ENCODE peak calls at places on chromosomes 1 and 21, in five cellular contexts. X is MCF 10A, Q is left ventricle myocardium superior, U is iris pigment epithelial cell, F is HL-60. Y is an unnamed sample.

GRCh38 chr1:26281971-26282693 is 2.2 kb downstream of the SH3BGRL3 start:
- DNase-seq in X (no peak), Q (peak), U (peak), F (no peak), Y (peak)

GRCh38 chr21:34865922-34866271 is 183.2 kb downstream of the RUNX1 start:
- DNase-seq in X (peak), Q (no peak), U (no peak), F (peak), Y (no peak)

GRCh38 chr1:171879556-171879955 is 38.3 kb downstream of the DNM3 start:
- DNase-seq in X (no peak), Q (no peak), U (no peak), F (no peak), Y (no peak)

GRCh38 chr1:207321790-207322530 is 482 bp downstream of the CD55 start:
- DNase-seq in X (peak), Q (no peak), U (no peak), F (no peak), Y (no peak)

GRCh38 chr1:18776777-18777176 is 82.7 kb downstream of the TAS1R2 start:
- DNase-seq in X (no peak), Q (no peak), U (no peak), F (no peak), Y (no peak)

GRCh38 chr1:108590947-108591346 is 31.0 kb downstream of the EEIG2 start:
- DNase-seq in X (peak), Q (no peak), U (peak), F (peak), Y (no peak)

GRCh38 chr1:166479052-166479631 is 312.3 kb upstream of the FAM78B start:
- DNase-seq in X (peak), Q (peak), U (peak), F (peak), Y (peak)

GRCh38 chr1:196608401-196609113 is at the start of gene KCNT2:
- DNase-seq in X (peak), Q (peak), U (peak), F (no peak), Y (peak)

GRCh38 chr1:153742411-153743142 is 14.7 kb downstream of the INTS3 start:
- DNase-seq in X (no peak), Q (no peak), U (peak), F (no peak), Y (no peak)

GRCh38 chr1:220708929-220709801 is 19.0 kb downstream of the C1orf115 start:
- DNase-seq in X (no peak), Q (peak), U (no peak), F (no peak), Y (no peak)